ENCODE peak calls at places on chromosomes 3 and 15, in four cellular contexts. Z is hepatocyte, D is PC-3, C is GM23338. X is an unnamed sample.

GRCh38 chr3:192636517-192637444 is 90.6 kb downstream of the FGF12 start:
- DNase-seq in C (no peak), D (no peak), Z (no peak), X (no peak)

GRCh38 chr15:74013374-74013893 is 18.9 kb downstream of the PML start:
- DNase-seq in D (no peak), Z (no peak), C (no peak), X (no peak)

GRCh38 chr3:105458518-105459215 is 92.0 kb downstream of the ALCAM start:
- DNase-seq in C (no peak), Z (no peak), D (peak), X (no peak)

GRCh38 chr3:45507820-45508317 is 86.7 kb upstream of the LIMD1 start:
- DNase-seq in C (peak), D (no peak), Z (peak), X (no peak)

GRCh38 chr3:50519471-50520089 is 16.1 kb upstream of the CACNA2D2 start:
- DNase-seq in C (peak), Z (peak), D (peak), X (peak)

GRCh38 chr3:102156426-102156825 is 278.4 kb upstream of the ZPLD1 start:
- DNase-seq in D (peak), C (no peak), Z (peak), X (no peak)

GRCh38 chr3:174330303-174330702 is 528.8 kb upstream of the NAALADL2 start:
- DNase-seq in D (peak), Z (no peak), C (no peak), X (no peak)

GRCh38 chr15:29571728-29572454 is 250.4 kb downstream of the TJP1 start:
- DNase-seq in Z (peak), C (peak), D (peak), X (no peak)

GRCh38 chr15:38707802-38708671 is 143.4 kb upstream of the RASGRP1 start:
- DNase-seq in D (peak), C (peak), Z (peak), X (peak)

GRCh38 chr3:107206141-107206540 is 171.1 kb upstream of the CCDC54 start:
- DNase-seq in C (peak), Z (peak), D (peak), X (peak)

GRCh38 chr3:71064288-71064975 is 519.1 kb downstream of the FOXP1 start:
- DNase-seq in D (peak), Z (no peak), C (peak), X (peak)

DNA sequence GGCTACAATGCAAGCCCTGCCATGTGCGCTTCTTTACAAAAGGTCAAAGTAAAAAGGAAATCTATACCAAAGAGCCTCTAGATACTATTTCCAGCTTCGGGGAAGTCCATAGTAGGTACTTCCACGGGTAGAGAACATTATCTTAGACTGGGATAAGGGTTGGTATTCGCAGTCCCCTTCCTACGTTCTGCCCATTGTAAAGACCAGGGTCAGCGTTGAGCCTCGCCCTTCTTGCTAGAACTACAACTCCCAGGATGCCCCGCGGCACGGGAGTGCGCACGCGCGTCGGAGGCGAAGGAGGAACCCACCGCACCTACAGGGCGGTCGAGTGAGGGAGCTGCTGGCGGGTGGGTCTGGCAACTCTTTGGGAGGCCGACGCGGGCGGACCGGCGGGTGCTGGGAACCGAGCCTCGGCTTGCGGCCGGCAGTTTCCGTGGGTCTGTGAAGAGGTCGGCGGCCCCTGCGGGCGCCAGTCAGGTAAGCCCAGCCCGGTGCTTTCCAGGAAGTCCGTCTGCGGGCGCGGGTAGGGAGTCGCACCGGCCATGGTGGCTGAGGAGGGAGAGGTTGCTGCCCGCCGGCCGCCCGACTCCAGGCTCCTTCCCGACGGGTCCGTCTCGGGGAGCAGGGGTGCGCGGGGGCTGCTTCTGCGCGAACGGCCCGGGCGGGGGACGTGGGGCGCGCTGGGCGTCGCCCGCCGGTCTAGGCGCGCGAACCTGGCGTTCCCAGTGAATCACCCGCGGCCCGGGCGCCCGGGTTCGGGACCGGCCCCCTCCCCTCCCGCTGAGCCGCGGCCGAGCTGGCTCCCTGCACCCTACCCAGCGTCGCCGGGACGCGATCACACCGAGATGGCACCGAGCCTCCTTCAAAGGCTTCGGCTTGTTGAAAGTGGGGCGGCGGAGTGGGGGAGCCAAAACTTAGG is at the start of gene TMOD3:
- DNase-seq in C (peak), Z (peak), D (peak), X (peak)
- TF ChIP-seq EZH2 in C (no peak), Z (no peak), D (no peak), X (no peak)

GRCh38 chr3:130488769-130489450 is 28.1 kb upstream of the COL6A6 start:
- DNase-seq in D (no peak), C (no peak), Z (no peak), X (no peak)
- H3K4me3 ChIP-seq in D (no peak), C (no peak), Z (no peak), X (no peak)

GRCh38 chr3:113018461-113019181 is 27.8 kb downstream of the GTPBP8 start:
- DNase-seq in D (no peak), Z (peak), C (no peak), X (no peak)

GRCh38 chr3:113019182-113020137 is 28.7 kb downstream of the GTPBP8 start:
- DNase-seq in D (peak), C (peak), Z (peak), X (peak)

GRCh38 chr3:113008117-113008516 is 17.3 kb downstream of the GTPBP8 start:
- DNase-seq in D (no peak), C (no peak), Z (no peak), X (no peak)

GRCh38 chr3:113013593-113013992 is 22.8 kb downstream of the GTPBP8 start:
- DNase-seq in Z (no peak), D (no peak), C (no peak), X (no peak)
- TF ChIP-seq EZH2phosphoT487 in Z (no peak), D (no peak), C (no peak), X (no peak)

GRCh38 chr15:96361309-96362000 is 31.0 kb downstream of the NR2F2 start:
- DNase-seq in C (peak), D (no peak), Z (no peak), X (no peak)

GRCh38 chr15:96360581-96361308 is 30.2 kb downstream of the NR2F2 start:
- DNase-seq in D (no peak), Z (no peak), C (peak), X (no peak)

GRCh38 chr15:96363692-96364091 is 33.2 kb downstream of the NR2F2 start:
- DNase-seq in C (peak), Z (no peak), D (no peak), X (no peak)

GRCh38 chr15:96362001-96362758 is 31.7 kb downstream of the NR2F2 start:
- DNase-seq in Z (no peak), D (no peak), C (peak), X (no peak)

GRCh38 chr15:96362759-96363678 is 32.5 kb downstream of the NR2F2 start:
- DNase-seq in C (peak), D (no peak), Z (no peak), X (no peak)
- TF ChIP-seq EZH2 in C (peak), D (no peak), Z (peak), X (no peak)

DNA sequence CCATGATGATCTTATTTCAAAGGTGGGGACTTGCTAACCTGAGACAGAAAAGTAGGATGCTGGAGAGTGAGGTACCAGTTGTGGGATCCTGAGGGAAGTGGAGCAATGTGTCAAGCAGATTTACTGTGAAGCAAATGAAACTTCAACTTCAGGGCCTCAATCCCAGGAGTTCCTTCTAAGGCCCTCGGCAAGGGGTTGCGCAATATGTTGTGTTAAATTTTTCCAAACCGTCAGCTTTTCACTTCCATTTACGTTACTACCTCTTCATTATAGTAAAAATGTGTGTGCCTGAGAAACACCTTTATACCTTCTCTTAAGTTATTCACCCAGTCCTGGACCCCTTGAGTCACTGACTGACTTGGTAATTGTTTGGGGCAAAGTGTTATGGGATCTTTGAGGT is 42.5 kb upstream of the KCNH8 start:
- DNase-seq in Z (no peak), C (no peak), D (no peak), X (no peak)
- H3K4me3 ChIP-seq in Z (no peak), C (no peak), D (no peak), X (no peak)

GRCh38 chr3:127014536-127015281 is 31.8 kb downstream of the PLXNA1 start:
- DNase-seq in D (no peak), Z (no peak), C (no peak), X (no peak)

GRCh38 chr3:127013758-127014535 is 31.0 kb downstream of the PLXNA1 start:
- DNase-seq in Z (no peak), C (no peak), D (no peak), X (no peak)

GRCh38 chr3:127012091-127012490 is 29.2 kb downstream of the PLXNA1 start:
- DNase-seq in Z (no peak), C (no peak), D (no peak), X (no peak)

GRCh38 chr3:127011270-127011992 is 28.5 kb downstream of the PLXNA1 start:
- DNase-seq in Z (no peak), C (no peak), D (no peak), X (no peak)

GRCh38 chr3:127013196-127013595 is 30.3 kb downstream of the PLXNA1 start:
- DNase-seq in D (no peak), Z (no peak), C (no peak), X (no peak)
- TF ChIP-seq EZH2phosphoT487 in D (no peak), Z (no peak), C (no peak), X (no peak)

GRCh38 chr15:64305261-64305660 is 50.7 kb downstream of the CSNK1G1 start:
- DNase-seq in Z (no peak), D (no peak), C (peak), X (no peak)
- TF ChIP-seq EZH2 in Z (no peak), D (no peak), C (no peak), X (no peak)

X was measured in MM.1S.